ENCODE peak calls at places on chromosome 1, in seven cellular contexts. R, Z, K, I, Y, A and S are unnamed samples.

GRCh38 chr1:22207605-22208264 is 64.8 kb upstream of the WNT4 start:
- DNase-seq in R (no peak), Z (no peak), K (no peak), I (peak; percentile 45), Y (no peak), A (no peak), S (peak; percentile 59)

GRCh38 chr1:18504609-18505008 is 23.9 kb downstream of the KLHDC7A start:
- DNase-seq in R (no peak), Z (no peak), K (no peak), I (no peak), Y (no peak), A (no peak), S (no peak)

GRCh38 chr1:71046891-71047634 is 553 bp downstream of the PTGER3 start:
- DNase-seq in R (no peak), Z (no peak), K (peak; percentile 16), I (peak; percentile 70), Y (peak; percentile 76), A (peak; percentile 17), S (peak; percentile 55)

GRCh38 chr1:15168479-15168878 is 14.9 kb downstream of the TMEM51 start:
- DNase-seq in R (peak; percentile 96), Z (no peak), K (no peak), I (no peak), Y (no peak), A (no peak), S (no peak)

GRCh38 chr1:48202030-48202752 is 20.3 kb upstream of the SLC5A9 start:
- DNase-seq in R (peak; percentile 97), Z (peak; percentile 25), K (peak; percentile 59), I (peak; percentile 86), Y (peak; percentile 84), A (peak; percentile 62), S (peak; percentile 91)

GRCh38 chr1:150927629-150928028 is 1.5 kb downstream of the SETDB1 start:
- DNase-seq in R (no peak), Z (no peak), K (no peak), I (no peak), Y (no peak), A (no peak), S (no peak)

GRCh38 chr1:179589524-179589923 is 2.1 kb upstream of the TDRD5 start:
- DNase-seq in R (no peak), Z (no peak), K (no peak), I (no peak), Y (no peak), A (no peak), S (no peak)

GRCh38 chr1:113811353-113811887 is 856 bp downstream of the RSBN1 start:
- DNase-seq in R (peak; percentile 39), Z (no peak), K (no peak), I (no peak), Y (no peak), A (peak; percentile 24), S (peak; percentile 53)

GRCh38 chr1:199573047-199573446 is 454.5 kb upstream of the NR5A2 start:
- DNase-seq in R (no peak), Z (no peak), K (no peak), I (no peak), Y (no peak), A (no peak), S (no peak)

GRCh38 chr1:243345205-243345604 is 89.4 kb downstream of the SDCCAG8 start:
- DNase-seq in R (no peak), Z (no peak), K (no peak), I (no peak), Y (no peak), A (no peak), S (no peak)

GRCh38 chr1:162023547-162024501 is at the start of gene OLFML2B:
- DNase-seq in R (peak; percentile 82), Z (no peak), K (peak; percentile 64), I (peak; percentile 83), Y (peak; percentile 88), A (peak; percentile 57), S (peak; percentile 90)

DNA sequence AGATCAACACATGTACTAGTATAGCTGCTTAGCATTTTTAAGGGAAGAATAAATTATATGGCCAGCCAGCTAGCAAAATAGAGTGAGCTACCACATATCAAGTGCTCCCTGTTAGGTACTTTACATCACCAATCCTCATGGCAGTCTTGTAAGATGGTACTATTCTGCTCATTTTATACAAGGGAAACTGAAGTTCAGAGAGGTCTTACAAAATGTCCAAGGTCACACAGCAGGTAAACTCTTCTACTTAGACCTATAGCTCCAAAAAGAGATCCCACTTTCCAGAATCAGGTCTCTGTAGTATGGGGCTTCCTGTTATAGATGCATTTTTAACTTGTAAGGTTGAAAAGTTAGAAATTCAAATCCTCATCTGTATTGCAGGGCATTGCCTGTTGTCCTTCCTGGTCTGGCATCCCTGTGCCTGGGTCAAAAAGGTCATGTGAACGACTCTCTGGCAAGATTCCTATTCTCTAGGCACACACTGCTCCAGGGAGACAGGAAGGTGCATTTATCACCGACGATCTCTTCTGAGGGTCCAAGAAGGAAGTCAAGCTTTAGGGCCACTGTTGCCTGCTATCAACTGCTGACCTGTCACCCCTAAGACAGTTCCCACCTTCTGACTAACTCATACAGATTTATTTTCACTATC is 41.1 kb downstream of the TRIT1 start:
- DNase-seq in R (no peak), Z (no peak), K (no peak), I (no peak), Y (no peak), A (no peak), S (no peak)
- H3K36me3 ChIP-seq in R (peaks cover 7% of the 10 kb centered on the region), Z (peaks cover 6% of the 10 kb centered on the region), K (no peaks in the 10 kb centered on the region), I (no peaks in the 10 kb centered on the region), Y (peaks cover 50% of the 10 kb centered on the region), A (peaks cover 99% of the 10 kb centered on the region), S (no peaks in the 10 kb centered on the region)

DNA sequence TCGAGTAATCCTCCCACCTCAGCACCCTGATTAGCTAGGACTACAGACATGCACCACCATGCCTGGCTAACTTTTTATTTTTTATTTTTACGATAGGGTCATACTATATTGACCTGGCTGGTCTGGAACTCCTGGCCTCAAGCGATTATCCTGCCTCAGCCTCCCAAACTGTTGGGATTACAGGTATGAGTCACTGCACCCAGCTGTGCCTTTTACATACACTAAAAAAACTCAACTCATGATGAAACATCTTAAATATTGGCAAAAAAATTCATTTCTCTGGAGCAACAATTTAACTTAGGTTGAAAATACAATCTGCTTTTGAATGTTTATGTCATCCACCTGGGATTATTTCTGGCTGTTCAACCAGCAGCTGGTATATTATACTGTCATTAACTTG is 598.3 kb upstream of the ZP4 start:
- DNase-seq in R (peak; percentile 11), Z (no peak), K (no peak), I (no peak), Y (no peak), A (no peak), S (no peak)
- H3K9me3 ChIP-seq in R (no peaks in the 10 kb centered on the region), Z (peaks cover 3% of the 10 kb centered on the region), K (no peaks in the 10 kb centered on the region), I (no peaks in the 10 kb centered on the region), Y (no peaks in the 10 kb centered on the region), A (no peaks in the 10 kb centered on the region), S (no peaks in the 10 kb centered on the region)

DNA sequence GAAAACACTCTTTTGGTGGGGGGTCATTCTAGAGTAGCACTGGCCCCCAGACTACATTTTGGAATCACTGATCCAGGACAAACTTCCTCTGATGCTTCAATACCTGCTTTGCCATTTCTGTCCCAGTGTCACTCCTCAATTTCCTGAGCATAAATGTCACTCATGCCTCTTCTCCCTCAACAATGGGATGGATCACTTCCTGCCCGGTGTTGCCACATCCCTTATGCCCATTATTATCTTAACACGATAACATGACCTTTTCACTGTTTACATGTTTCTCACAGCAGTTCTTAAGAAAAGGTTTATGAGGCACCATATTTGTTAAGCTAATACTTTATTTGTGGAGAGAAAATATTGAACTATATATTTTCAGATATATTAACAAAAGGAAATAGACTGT is 3.9 kb upstream of the ITLN1 start:
- DNase-seq in R (no peak), Z (no peak), K (no peak), I (no peak), Y (no peak), A (no peak), S (no peak)
- H3K4me3 ChIP-seq in R (no peak overlapping the region), Z (no peak overlapping the region), K (no peak overlapping the region), I (no peak overlapping the region), Y (no peak overlapping the region), A (no peak overlapping the region), S (no peak overlapping the region)

GRCh38 chr1:1754051-1754815 is 24.0 kb downstream of the NADK start:
- DNase-seq in R (no peak), Z (no peak), K (no peak), I (no peak), Y (no peak), A (peak; percentile 14), S (no peak)
- H3K36me3 ChIP-seq in R (peaks cover 25% of the 10 kb centered on the region), Z (peaks cover 34% of the 10 kb centered on the region), K (no peaks in the 10 kb centered on the region), I (no peaks in the 10 kb centered on the region), Y (peaks cover 27% of the 10 kb centered on the region), A (peaks cover 71% of the 10 kb centered on the region), S (peaks cover 16% of the 10 kb centered on the region)

GRCh38 chr1:2539312-2539907 is 9.3 kb upstream of the HES5 start:
- DNase-seq in R (no peak), Z (no peak), K (no peak), I (no peak), Y (peak; percentile 92), A (no peak), S (no peak)
- H3K9me3 ChIP-seq in R (no peaks in the 10 kb centered on the region), Z (no peaks in the 10 kb centered on the region), K (no peaks in the 10 kb centered on the region), I (no peaks in the 10 kb centered on the region), Y (no peaks in the 10 kb centered on the region), A (no peaks in the 10 kb centered on the region), S (no peaks in the 10 kb centered on the region)

GRCh38 chr1:47021070-47021469 is 2.4 kb upstream of the CYP4X1 start:
- DNase-seq in R (no peak), Z (no peak), K (no peak), I (no peak), Y (no peak), A (no peak), S (no peak)

GRCh38 chr1:47024138-47024856 is 828 bp downstream of the CYP4X1 start:
- DNase-seq in R (no peak), Z (no peak), K (no peak), I (no peak), Y (no peak), A (no peak), S (no peak)

DNA sequence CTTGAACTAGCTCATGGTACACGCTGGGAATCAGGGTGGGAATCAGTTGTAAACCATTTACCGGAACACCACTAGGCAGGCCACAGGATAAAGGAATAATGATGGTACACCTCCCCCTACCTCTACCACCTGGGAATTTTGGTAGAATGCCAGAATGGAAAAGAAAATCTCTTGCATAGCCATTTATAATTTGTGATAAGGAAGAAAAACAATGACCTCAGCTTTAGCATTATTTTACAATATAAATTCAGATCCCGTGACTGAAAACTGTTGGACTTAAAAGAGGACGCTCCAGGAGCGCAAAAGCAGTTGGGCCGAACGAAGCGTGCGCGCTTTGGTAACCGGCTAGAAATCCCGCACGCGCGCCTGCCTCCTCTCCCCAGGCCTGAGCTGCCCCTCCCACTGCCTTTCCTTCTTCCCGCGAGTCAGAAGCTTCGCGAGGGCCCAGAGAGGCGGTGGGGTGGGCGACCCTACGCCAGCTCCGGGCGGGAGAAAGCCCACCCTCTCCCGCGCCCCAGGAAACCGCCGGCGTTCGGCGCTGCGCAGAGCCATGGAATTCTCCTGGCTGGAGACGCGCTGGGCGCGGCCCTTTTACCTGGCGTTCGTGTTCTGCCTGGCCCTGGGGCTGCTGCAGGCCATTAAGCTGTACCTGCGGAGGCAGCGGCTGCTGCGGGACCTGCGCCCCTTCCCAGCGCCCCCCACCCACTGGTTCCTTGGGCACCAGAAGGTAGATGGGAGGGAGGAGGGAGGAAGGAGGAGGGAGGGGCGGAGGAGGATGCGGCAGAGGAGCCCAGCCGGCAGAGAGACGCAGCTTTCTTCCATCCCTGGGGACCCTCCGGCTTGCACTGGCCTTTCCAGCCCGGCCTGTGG is at the start of gene CYP4X1:
- DNase-seq in R (peak; percentile 6), Z (no peak), K (no peak), I (peak; percentile 67), Y (peak; percentile 77), A (no peak), S (peak; percentile 68)
- H3K4me3 ChIP-seq in R (no peak within 1 kb of the TSS), Z (no peak within 1 kb of the TSS), K (no peak within 1 kb of the TSS), I (peak within 1 kb of the TSS; percentile 26), Y (peak within 1 kb of the TSS; percentile 46), A (no peak within 1 kb of the TSS), S (peak within 1 kb of the TSS; percentile 71)